ENCODE peak calls at places on chromosomes 11 and 22, in four cellular contexts. One of them, this sample, is unnamed.

GRCh38 chr11:34161812-34162506 is 56.5 kb downstream of the NAT10 start:
- DNase-seq in stimulated activated CD8-positive, alpha-beta memory T cell treated with anti-CD3 and anti-CD28 coated beads, Interleukin-7, amount 100 ng/mL, for 48 hours: peak
- DNase-seq in lung: no peak
- DNase-seq in stimulated activated CD4-positive, alpha-beta T cell treated with anti-CD3 and anti-CD28 coated beads, TNF-alpha, amount 100 ng/mL, for 4 hours: no peak
- DNase-seq in this sample: no peak

GRCh38 chr11:123995119-123995518 is at the start of gene OR10G6:
- DNase-seq in stimulated activated CD8-positive, alpha-beta memory T cell treated with anti-CD3 and anti-CD28 coated beads, Interleukin-7, amount 100 ng/mL, for 48 hours: no peak
- DNase-seq in lung: no peak
- DNase-seq in stimulated activated CD4-positive, alpha-beta T cell treated with anti-CD3 and anti-CD28 coated beads, TNF-alpha, amount 100 ng/mL, for 4 hours: no peak
- DNase-seq in this sample: no peak

GRCh38 chr11:119471329-119471728 is 48.4 kb upstream of the THY1 start:
- DNase-seq in stimulated activated CD8-positive, alpha-beta memory T cell treated with anti-CD3 and anti-CD28 coated beads, Interleukin-7, amount 100 ng/mL, for 48 hours: no peak
- DNase-seq in lung: no peak
- DNase-seq in stimulated activated CD4-positive, alpha-beta T cell treated with anti-CD3 and anti-CD28 coated beads, TNF-alpha, amount 100 ng/mL, for 4 hours: no peak
- DNase-seq in this sample: no peak

GRCh38 chr11:11641581-11641980 is 19.8 kb upstream of the GALNT18 start:
- DNase-seq in stimulated activated CD8-positive, alpha-beta memory T cell treated with anti-CD3 and anti-CD28 coated beads, Interleukin-7, amount 100 ng/mL, for 48 hours: no peak
- DNase-seq in lung: no peak
- DNase-seq in stimulated activated CD4-positive, alpha-beta T cell treated with anti-CD3 and anti-CD28 coated beads, TNF-alpha, amount 100 ng/mL, for 4 hours: no peak
- DNase-seq in this sample: no peak

GRCh38 chr22:27987557-27987956 is 68.5 kb upstream of the PITPNB start:
- DNase-seq in stimulated activated CD8-positive, alpha-beta memory T cell treated with anti-CD3 and anti-CD28 coated beads, Interleukin-7, amount 100 ng/mL, for 48 hours: no peak
- DNase-seq in lung: no peak
- DNase-seq in stimulated activated CD4-positive, alpha-beta T cell treated with anti-CD3 and anti-CD28 coated beads, TNF-alpha, amount 100 ng/mL, for 4 hours: no peak
- DNase-seq in this sample: no peak

GRCh38 chr11:20364412-20364792 is 888 bp downstream of the HTATIP2 start:
- DNase-seq in stimulated activated CD8-positive, alpha-beta memory T cell treated with anti-CD3 and anti-CD28 coated beads, Interleukin-7, amount 100 ng/mL, for 48 hours: no peak
- DNase-seq in lung: no peak
- DNase-seq in stimulated activated CD4-positive, alpha-beta T cell treated with anti-CD3 and anti-CD28 coated beads, TNF-alpha, amount 100 ng/mL, for 4 hours: no peak
- DNase-seq in this sample: no peak

GRCh38 chr22:41976070-41976901 is 7.0 kb downstream of the SEPTIN3 start:
- DNase-seq in stimulated activated CD8-positive, alpha-beta memory T cell treated with anti-CD3 and anti-CD28 coated beads, Interleukin-7, amount 100 ng/mL, for 48 hours: no peak
- DNase-seq in lung: no peak
- DNase-seq in stimulated activated CD4-positive, alpha-beta T cell treated with anti-CD3 and anti-CD28 coated beads, TNF-alpha, amount 100 ng/mL, for 4 hours: peak
- DNase-seq in this sample: peak

GRCh38 chr11:1858154-1858553 is 5.3 kb downstream of the LSP1 start:
- DNase-seq in stimulated activated CD8-positive, alpha-beta memory T cell treated with anti-CD3 and anti-CD28 coated beads, Interleukin-7, amount 100 ng/mL, for 48 hours: no peak
- DNase-seq in lung: no peak
- DNase-seq in stimulated activated CD4-positive, alpha-beta T cell treated with anti-CD3 and anti-CD28 coated beads, TNF-alpha, amount 100 ng/mL, for 4 hours: no peak
- DNase-seq in this sample: no peak

GRCh38 chr11:11578542-11578941 is 43.3 kb downstream of the GALNT18 start:
- DNase-seq in stimulated activated CD8-positive, alpha-beta memory T cell treated with anti-CD3 and anti-CD28 coated beads, Interleukin-7, amount 100 ng/mL, for 48 hours: no peak
- DNase-seq in lung: peak
- DNase-seq in stimulated activated CD4-positive, alpha-beta T cell treated with anti-CD3 and anti-CD28 coated beads, TNF-alpha, amount 100 ng/mL, for 4 hours: no peak
- DNase-seq in this sample: no peak

GRCh38 chr11:57340228-57340627 is 2.1 kb downstream of the P2RX3 start:
- DNase-seq in stimulated activated CD8-positive, alpha-beta memory T cell treated with anti-CD3 and anti-CD28 coated beads, Interleukin-7, amount 100 ng/mL, for 48 hours: no peak
- DNase-seq in lung: no peak
- DNase-seq in stimulated activated CD4-positive, alpha-beta T cell treated with anti-CD3 and anti-CD28 coated beads, TNF-alpha, amount 100 ng/mL, for 4 hours: no peak
- DNase-seq in this sample: no peak

GRCh38 chr11:26580929-26581328 is 8.9 kb upstream of the MUC15 start:
- DNase-seq in stimulated activated CD8-positive, alpha-beta memory T cell treated with anti-CD3 and anti-CD28 coated beads, Interleukin-7, amount 100 ng/mL, for 48 hours: no peak
- DNase-seq in lung: no peak
- DNase-seq in stimulated activated CD4-positive, alpha-beta T cell treated with anti-CD3 and anti-CD28 coated beads, TNF-alpha, amount 100 ng/mL, for 4 hours: no peak
- DNase-seq in this sample: no peak

GRCh38 chr11:13346470-13346869 is 68.9 kb downstream of the BMAL1 start:
- DNase-seq in stimulated activated CD8-positive, alpha-beta memory T cell treated with anti-CD3 and anti-CD28 coated beads, Interleukin-7, amount 100 ng/mL, for 48 hours: no peak
- DNase-seq in lung: no peak
- DNase-seq in stimulated activated CD4-positive, alpha-beta T cell treated with anti-CD3 and anti-CD28 coated beads, TNF-alpha, amount 100 ng/mL, for 4 hours: no peak
- DNase-seq in this sample: no peak

GRCh38 chr11:103779054-103779453 is 257.4 kb upstream of the DDI1 start:
- DNase-seq in stimulated activated CD8-positive, alpha-beta memory T cell treated with anti-CD3 and anti-CD28 coated beads, Interleukin-7, amount 100 ng/mL, for 48 hours: no peak
- DNase-seq in lung: no peak
- DNase-seq in stimulated activated CD4-positive, alpha-beta T cell treated with anti-CD3 and anti-CD28 coated beads, TNF-alpha, amount 100 ng/mL, for 4 hours: no peak
- DNase-seq in this sample: no peak

GRCh38 chr11:17649696-17650600 is 69.4 kb upstream of the MYOD1 start:
- DNase-seq in stimulated activated CD8-positive, alpha-beta memory T cell treated with anti-CD3 and anti-CD28 coated beads, Interleukin-7, amount 100 ng/mL, for 48 hours: no peak
- DNase-seq in lung: no peak
- DNase-seq in stimulated activated CD4-positive, alpha-beta T cell treated with anti-CD3 and anti-CD28 coated beads, TNF-alpha, amount 100 ng/mL, for 4 hours: no peak
- DNase-seq in this sample: no peak

GRCh38 chr22:19959043-19959586 is 17.5 kb upstream of the TXNRD2 start:
- DNase-seq in stimulated activated CD8-positive, alpha-beta memory T cell treated with anti-CD3 and anti-CD28 coated beads, Interleukin-7, amount 100 ng/mL, for 48 hours: no peak
- DNase-seq in lung: peak
- DNase-seq in stimulated activated CD4-positive, alpha-beta T cell treated with anti-CD3 and anti-CD28 coated beads, TNF-alpha, amount 100 ng/mL, for 4 hours: no peak
- DNase-seq in this sample: peak

GRCh38 chr11:16815047-16815767 is 76.8 kb downstream of the C11orf58 start:
- DNase-seq in stimulated activated CD8-positive, alpha-beta memory T cell treated with anti-CD3 and anti-CD28 coated beads, Interleukin-7, amount 100 ng/mL, for 48 hours: no peak
- DNase-seq in lung: peak
- DNase-seq in stimulated activated CD4-positive, alpha-beta T cell treated with anti-CD3 and anti-CD28 coated beads, TNF-alpha, amount 100 ng/mL, for 4 hours: no peak
- DNase-seq in this sample: peak

GRCh38 chr11:129163714-129164164 is 28.4 kb downstream of the ARHGAP32 start:
- DNase-seq in stimulated activated CD8-positive, alpha-beta memory T cell treated with anti-CD3 and anti-CD28 coated beads, Interleukin-7, amount 100 ng/mL, for 48 hours: no peak
- DNase-seq in lung: no peak
- DNase-seq in stimulated activated CD4-positive, alpha-beta T cell treated with anti-CD3 and anti-CD28 coated beads, TNF-alpha, amount 100 ng/mL, for 4 hours: no peak
- DNase-seq in this sample: no peak

GRCh38 chr11:132960273-132960672 is 572.0 kb downstream of the OPCML start:
- DNase-seq in stimulated activated CD8-positive, alpha-beta memory T cell treated with anti-CD3 and anti-CD28 coated beads, Interleukin-7, amount 100 ng/mL, for 48 hours: no peak
- DNase-seq in lung: no peak
- DNase-seq in stimulated activated CD4-positive, alpha-beta T cell treated with anti-CD3 and anti-CD28 coated beads, TNF-alpha, amount 100 ng/mL, for 4 hours: no peak
- DNase-seq in this sample: no peak

GRCh38 chr11:69144316-69144715 is 11.4 kb upstream of the SMIM38 start:
- DNase-seq in stimulated activated CD8-positive, alpha-beta memory T cell treated with anti-CD3 and anti-CD28 coated beads, Interleukin-7, amount 100 ng/mL, for 48 hours: no peak
- DNase-seq in lung: no peak
- DNase-seq in stimulated activated CD4-positive, alpha-beta T cell treated with anti-CD3 and anti-CD28 coated beads, TNF-alpha, amount 100 ng/mL, for 4 hours: no peak
- DNase-seq in this sample: no peak

GRCh38 chr11:76166314-76166713 is 40.0 kb downstream of the WNT11 start:
- DNase-seq in stimulated activated CD8-positive, alpha-beta memory T cell treated with anti-CD3 and anti-CD28 coated beads, Interleukin-7, amount 100 ng/mL, for 48 hours: no peak
- DNase-seq in lung: no peak
- DNase-seq in stimulated activated CD4-positive, alpha-beta T cell treated with anti-CD3 and anti-CD28 coated beads, TNF-alpha, amount 100 ng/mL, for 4 hours: no peak
- DNase-seq in this sample: no peak

GRCh38 chr11:134901955-134902707 is 490.1 kb upstream of the B3GAT1 start:
- DNase-seq in stimulated activated CD8-positive, alpha-beta memory T cell treated with anti-CD3 and anti-CD28 coated beads, Interleukin-7, amount 100 ng/mL, for 48 hours: no peak
- DNase-seq in lung: no peak
- DNase-seq in stimulated activated CD4-positive, alpha-beta T cell treated with anti-CD3 and anti-CD28 coated beads, TNF-alpha, amount 100 ng/mL, for 4 hours: no peak
- DNase-seq in this sample: no peak

GRCh38 chr11:12808519-12808918 is 134.3 kb downstream of the TEAD1 start:
- DNase-seq in stimulated activated CD8-positive, alpha-beta memory T cell treated with anti-CD3 and anti-CD28 coated beads, Interleukin-7, amount 100 ng/mL, for 48 hours: no peak
- DNase-seq in lung: no peak
- DNase-seq in stimulated activated CD4-positive, alpha-beta T cell treated with anti-CD3 and anti-CD28 coated beads, TNF-alpha, amount 100 ng/mL, for 4 hours: no peak
- DNase-seq in this sample: no peak

GRCh38 chr11:132186699-132187098 is 816.3 kb downstream of the NTM start:
- DNase-seq in stimulated activated CD8-positive, alpha-beta memory T cell treated with anti-CD3 and anti-CD28 coated beads, Interleukin-7, amount 100 ng/mL, for 48 hours: no peak
- DNase-seq in lung: no peak
- DNase-seq in stimulated activated CD4-positive, alpha-beta T cell treated with anti-CD3 and anti-CD28 coated beads, TNF-alpha, amount 100 ng/mL, for 4 hours: no peak
- DNase-seq in this sample: no peak

GRCh38 chr22:50102946-50103345 is 13.1 kb downstream of the MOV10L1 start:
- DNase-seq in stimulated activated CD8-positive, alpha-beta memory T cell treated with anti-CD3 and anti-CD28 coated beads, Interleukin-7, amount 100 ng/mL, for 48 hours: no peak
- DNase-seq in lung: no peak
- DNase-seq in stimulated activated CD4-positive, alpha-beta T cell treated with anti-CD3 and anti-CD28 coated beads, TNF-alpha, amount 100 ng/mL, for 4 hours: no peak
- DNase-seq in this sample: no peak

GRCh38 chr11:19820100-19820499 is 107.5 kb downstream of the NAV2 start:
- DNase-seq in stimulated activated CD8-positive, alpha-beta memory T cell treated with anti-CD3 and anti-CD28 coated beads, Interleukin-7, amount 100 ng/mL, for 48 hours: no peak
- DNase-seq in lung: peak
- DNase-seq in stimulated activated CD4-positive, alpha-beta T cell treated with anti-CD3 and anti-CD28 coated beads, TNF-alpha, amount 100 ng/mL, for 4 hours: no peak
- DNase-seq in this sample: no peak

GRCh38 chr11:82899191-82899820 is 924 bp downstream of the PRCP start:
- DNase-seq in stimulated activated CD8-positive, alpha-beta memory T cell treated with anti-CD3 and anti-CD28 coated beads, Interleukin-7, amount 100 ng/mL, for 48 hours: no peak
- DNase-seq in lung: no peak
- DNase-seq in stimulated activated CD4-positive, alpha-beta T cell treated with anti-CD3 and anti-CD28 coated beads, TNF-alpha, amount 100 ng/mL, for 4 hours: no peak
- DNase-seq in this sample: no peak

GRCh38 chr11:96103721-96104120 is 179.8 kb upstream of the MTMR2 start:
- DNase-seq in stimulated activated CD8-positive, alpha-beta memory T cell treated with anti-CD3 and anti-CD28 coated beads, Interleukin-7, amount 100 ng/mL, for 48 hours: no peak
- DNase-seq in lung: no peak
- DNase-seq in stimulated activated CD4-positive, alpha-beta T cell treated with anti-CD3 and anti-CD28 coated beads, TNF-alpha, amount 100 ng/mL, for 4 hours: no peak
- DNase-seq in this sample: no peak

GRCh38 chr22:35605787-35606492 is 11.2 kb downstream of the MB start:
- DNase-seq in stimulated activated CD8-positive, alpha-beta memory T cell treated with anti-CD3 and anti-CD28 coated beads, Interleukin-7, amount 100 ng/mL, for 48 hours: no peak
- DNase-seq in lung: no peak
- DNase-seq in stimulated activated CD4-positive, alpha-beta T cell treated with anti-CD3 and anti-CD28 coated beads, TNF-alpha, amount 100 ng/mL, for 4 hours: no peak
- DNase-seq in this sample: no peak

GRCh38 chr11:75269367-75269660 is 28.7 kb downstream of the TPBGL start:
- DNase-seq in stimulated activated CD8-positive, alpha-beta memory T cell treated with anti-CD3 and anti-CD28 coated beads, Interleukin-7, amount 100 ng/mL, for 48 hours: no peak
- DNase-seq in lung: no peak
- DNase-seq in stimulated activated CD4-positive, alpha-beta T cell treated with anti-CD3 and anti-CD28 coated beads, TNF-alpha, amount 100 ng/mL, for 4 hours: no peak
- DNase-seq in this sample: no peak

GRCh38 chr22:36243996-36244395 is 4.7 kb upstream of the APOL2 start:
- DNase-seq in stimulated activated CD8-positive, alpha-beta memory T cell treated with anti-CD3 and anti-CD28 coated beads, Interleukin-7, amount 100 ng/mL, for 48 hours: no peak
- DNase-seq in lung: no peak
- DNase-seq in stimulated activated CD4-positive, alpha-beta T cell treated with anti-CD3 and anti-CD28 coated beads, TNF-alpha, amount 100 ng/mL, for 4 hours: no peak
- DNase-seq in this sample: no peak

GRCh38 chr11:115334932-115335788 is 169.1 kb downstream of the CADM1 start:
- DNase-seq in stimulated activated CD8-positive, alpha-beta memory T cell treated with anti-CD3 and anti-CD28 coated beads, Interleukin-7, amount 100 ng/mL, for 48 hours: no peak
- DNase-seq in lung: no peak
- DNase-seq in stimulated activated CD4-positive, alpha-beta T cell treated with anti-CD3 and anti-CD28 coated beads, TNF-alpha, amount 100 ng/mL, for 4 hours: no peak
- DNase-seq in this sample: no peak

This sample was measured in prostate gland.